ENCODE peak calls at places on chromosomes 5 and 9, in five cellular contexts. B is suprapubic skin; X is A673; C is MCF 10A; O is CD8-positive, alpha-beta T cell. L is an unnamed sample.

GRCh38 chr9:131671150-131671549 is 68.7 kb downstream of the RAPGEF1 start:
- DNase-seq in B (no peak), X (peak; percentile 47), C (no peak), O (no peak), L (no peak)

GRCh38 chr9:38018964-38019602 is 49.9 kb downstream of the SHB start:
- DNase-seq in B (no peak), X (peak; percentile 60), C (peak; percentile 80), O (no peak), L (no peak)

GRCh38 chr5:139764250-139764791 is 31.3 kb upstream of the PSD2 start:
- DNase-seq in B (no peak), X (no peak), C (no peak), O (peak; percentile 62), L (no peak)

GRCh38 chr9:36924071-36924470 is 110.0 kb downstream of the PAX5 start:
- DNase-seq in B (no peak), X (peak; percentile 89), C (peak; percentile 91), O (no peak), L (no peak)

GRCh38 chr5:141351591-141351990 is 1.7 kb downstream of the PCDHGB1 start:
- DNase-seq in B (no peak), X (no peak), C (no peak), O (no peak), L (no peak)

GRCh38 chr9:16867571-16868311 is 2.7 kb downstream of the BNC2 start:
- DNase-seq in B (no peak), X (no peak), C (peak; percentile 44), O (no peak), L (no peak)

GRCh38 chr9:84177397-84177796 is 163.2 kb downstream of the SLC28A3 start:
- DNase-seq in B (no peak), X (no peak), C (no peak), O (no peak), L (no peak)

GRCh38 chr9:11194249-11194648 is 581.4 kb upstream of the PTPRD start:
- DNase-seq in B (no peak), X (no peak), C (no peak), O (no peak), L (no peak)

GRCh38 chr5:68086857-68087256 is 128.7 kb upstream of the PIK3R1 start:
- DNase-seq in B (no peak), X (no peak), C (no peak), O (no peak), L (no peak)

GRCh38 chr5:43540746-43541145 is 16.1 kb downstream of the PAIP1 start:
- DNase-seq in B (no peak), X (no peak), C (no peak), O (no peak), L (no peak)

GRCh38 chr9:34049630-34050384 is 1.1 kb upstream of the UBAP2 start:
- DNase-seq in B (no peak), X (no peak), C (peak; percentile 3), O (no peak), L (no peak)

GRCh38 chr5:11214851-11215250 is 453.8 kb upstream of the DAP start:
- DNase-seq in B (no peak), X (no peak), C (peak; percentile 49), O (no peak), L (no peak)

DNA sequence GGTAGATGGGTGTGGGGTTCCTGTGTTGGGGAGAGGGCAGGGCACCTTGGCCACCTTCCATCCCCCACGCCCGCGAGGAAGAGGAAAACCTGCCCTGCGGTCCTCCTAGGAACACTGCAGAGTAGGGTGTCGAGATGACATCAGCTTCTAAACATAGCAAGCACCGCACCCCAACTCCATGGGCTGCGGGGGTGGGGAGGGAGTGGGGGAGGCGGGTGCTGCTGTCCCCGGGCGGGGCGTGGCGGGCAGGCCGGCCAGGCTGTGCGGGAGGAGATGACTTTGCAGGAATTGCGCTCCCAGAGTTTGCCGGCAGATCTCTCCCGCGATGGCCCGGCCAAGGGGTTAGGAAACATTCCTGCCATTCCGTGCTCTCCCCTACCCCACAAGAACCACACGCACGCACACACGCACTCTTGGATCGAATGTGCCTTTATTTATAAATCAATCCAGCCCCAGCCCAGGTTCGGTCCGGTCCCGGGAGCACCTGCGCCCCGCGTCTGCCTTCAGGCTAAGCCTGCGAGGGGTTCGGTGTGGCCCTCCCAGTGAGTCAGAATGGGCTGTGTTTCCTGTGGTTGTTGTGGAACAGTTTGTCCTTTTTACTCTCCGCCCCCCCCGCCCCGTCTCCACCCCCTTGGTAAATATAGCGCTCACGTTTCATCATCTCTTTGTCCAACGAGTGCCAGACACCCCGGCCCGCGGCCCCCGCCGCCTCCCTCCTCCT is 5.2 kb upstream of the KLF9 start:
- DNase-seq in B (peak; percentile 99), X (peak; percentile 89), C (peak; percentile 98), O (peak; percentile 91), L (peak; percentile 93)
- TF ChIP-seq CTCF in B (no peak), X (no peak), C (no peak), O (no peak), L (no peak)

DNA sequence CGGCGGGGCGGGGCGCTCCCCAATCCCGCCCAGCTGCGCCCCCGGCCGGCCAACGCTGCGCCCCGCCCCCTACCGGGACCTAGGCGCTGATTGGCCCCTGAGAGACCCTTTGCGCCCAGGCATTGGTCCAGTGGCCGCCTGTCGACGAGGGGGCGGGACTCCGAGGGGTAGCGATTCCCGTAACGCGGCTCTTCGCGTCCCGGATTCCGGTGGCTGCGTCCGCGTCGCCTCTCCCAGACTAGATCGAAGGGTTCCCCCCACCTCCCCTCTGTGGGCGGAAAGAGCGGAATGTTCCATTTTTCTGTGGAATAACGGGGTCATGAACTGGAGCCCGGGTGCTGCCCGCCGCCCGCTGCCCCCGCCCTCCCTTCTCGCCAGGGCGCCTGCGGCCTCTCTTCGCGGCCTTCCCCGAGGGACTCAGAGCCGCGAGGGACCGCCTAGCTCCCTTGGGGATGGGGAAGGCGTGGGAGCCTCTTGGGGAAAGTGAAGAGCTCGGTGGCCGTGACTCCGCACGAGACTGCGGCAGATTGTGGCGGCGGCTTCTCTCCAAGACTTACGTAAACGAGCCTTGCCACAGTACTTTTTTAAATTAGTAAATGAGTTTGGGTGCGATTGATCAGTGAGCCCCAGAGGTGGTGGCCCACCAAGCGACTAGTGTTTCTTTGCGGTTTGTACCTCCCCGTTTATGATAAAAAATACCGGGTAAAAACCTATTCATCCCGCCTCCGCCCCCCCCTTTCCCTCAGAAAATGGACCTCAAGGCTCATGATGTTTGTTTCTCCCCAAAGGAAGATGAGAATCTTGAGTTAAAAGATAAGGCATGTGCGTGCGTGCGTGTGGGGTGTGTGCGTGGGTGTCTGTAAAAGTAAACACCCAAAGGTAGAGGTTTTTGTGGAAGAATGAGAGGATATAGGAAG is 493 bp upstream of the IL6ST start:
- DNase-seq in B (peak; percentile 98), X (peak; percentile 98), C (peak; percentile 98), O (peak; percentile 97), L (peak; percentile 93)
- TF ChIP-seq CTCF in B (peak; percentile 5), X (no peak), C (no peak), O (no peak), L (no peak)

GRCh38 chr5:143619038-143619437 is 192.9 kb upstream of the HMHB1 start:
- DNase-seq in B (no peak), X (no peak), C (no peak), O (no peak), L (no peak)

GRCh38 chr5:143629871-143630658 is 181.9 kb upstream of the HMHB1 start:
- DNase-seq in B (no peak), X (no peak), C (peak; percentile 27), O (no peak), L (no peak)

DNA sequence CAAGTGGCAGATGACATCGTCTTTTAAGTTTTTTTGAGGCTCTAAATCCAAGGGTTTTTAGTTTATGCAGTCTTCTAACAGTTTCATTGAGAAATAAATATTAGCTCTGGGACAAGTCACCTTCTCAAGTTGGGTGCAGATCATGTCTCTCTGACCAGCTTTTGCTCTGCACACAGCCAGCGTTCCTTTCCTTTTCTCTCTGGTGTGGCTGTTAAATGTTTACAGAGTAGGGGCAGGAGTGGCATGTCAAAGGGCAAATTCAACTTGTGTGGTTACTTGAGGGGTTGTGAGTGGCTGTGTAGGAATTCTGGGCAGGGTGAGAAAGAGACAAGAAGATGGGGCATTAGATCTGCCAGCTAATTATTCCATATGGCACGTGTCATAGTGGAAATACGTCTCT is 187.5 kb upstream of the HMHB1 start:
- DNase-seq in B (no peak), X (no peak), C (no peak), O (no peak), L (no peak)
- TF ChIP-seq CTCF in B (no peak), X (no peak), C (no peak), O (no peak), L (no peak)

DNA sequence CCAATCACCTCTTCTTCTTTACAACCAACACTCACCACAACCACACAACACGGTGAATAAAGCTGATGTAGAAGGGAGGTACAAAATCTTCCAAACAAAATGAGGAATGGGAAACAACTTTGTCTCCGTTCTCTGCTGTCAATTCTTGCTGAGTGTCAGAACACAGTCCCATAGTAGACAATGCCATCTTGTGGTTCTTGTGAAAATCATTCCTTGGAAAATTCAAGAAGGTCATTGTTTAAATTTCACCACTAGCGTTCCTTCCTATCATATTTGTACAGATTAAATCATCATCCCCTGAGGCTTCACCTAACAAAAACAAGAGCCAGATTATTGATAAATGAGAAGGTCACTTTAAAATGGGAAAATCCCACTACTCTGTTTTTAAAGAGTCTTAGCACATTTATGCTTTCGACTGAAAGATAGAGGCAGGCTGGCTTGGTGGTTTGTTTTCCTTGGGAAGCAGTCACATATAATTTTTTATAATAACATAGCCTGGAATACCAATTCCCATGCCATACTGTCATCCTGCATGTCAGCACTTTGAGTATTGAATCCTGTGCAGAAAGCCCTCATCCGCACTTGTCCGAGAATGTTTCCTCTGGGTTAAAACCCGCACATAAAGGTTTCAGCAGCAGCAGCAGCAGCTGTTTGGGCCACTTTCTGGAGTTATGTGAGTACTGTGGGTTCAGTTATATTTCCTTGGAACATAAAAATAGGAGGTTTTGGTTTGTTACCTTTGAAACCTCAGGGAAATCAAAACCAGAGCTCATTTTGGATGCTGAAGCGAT is 395.0 kb upstream of the SMARCA2 start:
- DNase-seq in B (no peak), X (peak; percentile 28), C (peak; percentile 32), O (no peak), L (no peak)
- TF ChIP-seq CTCF in B (peak; percentile 25), X (peak; percentile 55), C (peak; percentile 33), O (no peak), L (no peak)

GRCh38 chr5:21654-22233 is 70.2 kb upstream of the PLEKHG4B start:
- DNase-seq in B (no peak), X (peak; percentile 60), C (peak; percentile 51), O (no peak), L (no peak)
- TF ChIP-seq CTCF in B (no peak), X (peak; percentile 54), C (peak; percentile 42), O (no peak), L (no peak)

GRCh38 chr5:173055722-173055982 is 500 bp upstream of the CREBRF start:
- DNase-seq in B (no peak), X (no peak), C (no peak), O (no peak), L (no peak)

GRCh38 chr5:173055983-173056782 is at the start of gene CREBRF:
- DNase-seq in B (peak; percentile 99), X (peak; percentile 96), C (peak; percentile 98), O (peak; percentile 100), L (peak; percentile 98)

GRCh38 chr5:173055042-173055721 is 970 bp upstream of the CREBRF start:
- DNase-seq in B (no peak), X (no peak), C (no peak), O (no peak), L (no peak)

GRCh38 chr5:173056783-173057061 is 570 bp downstream of the CREBRF start:
- DNase-seq in B (no peak), X (no peak), C (no peak), O (no peak), L (no peak)

GRCh38 chr5:173057062-173057924 is 1.1 kb downstream of the CREBRF start:
- DNase-seq in B (peak; percentile 100), X (peak; percentile 97), C (peak; percentile 100), O (peak; percentile 98), L (peak; percentile 99)
- TF ChIP-seq CTCF in B (no peak), X (no peak), C (no peak), O (no peak), L (no peak)